ENCODE peak calls at places on chromosomes 12 and 14, in nine cellular contexts. K, W, H, S, Q, M, A, F and R are unnamed samples.
A peak's percentile ranks its signal among the peaks of the same experiment; 100 is the strongest.

GRCh38 chr14:99649219-99649618 is 4.3 kb downstream of the HHIPL1 start:
- DNase-seq in Q (no peak), W (peak; percentile 81), K (no peak), A (no peak), S (no peak), H (no peak), M (no peak), F (no peak), R (no peak)

GRCh38 chr12:21026302-21026701 is 104.7 kb upstream of the SLCO1B1 start:
- DNase-seq in H (no peak), K (no peak), A (no peak), S (no peak), F (no peak), Q (no peak), W (peak; percentile 8), M (no peak), R (no peak)

GRCh38 chr14:49768301-49769121 is 558 bp downstream of the KLHDC2 start:
- DNase-seq in Q (peak; percentile 70), M (peak; percentile 80), S (peak; percentile 49), F (peak; percentile 56), K (peak; percentile 80), H (peak; percentile 87), W (peak; percentile 68), A (peak; percentile 81), R (peak; percentile 96)

GRCh38 chr14:74825008-74825407 is 50.9 kb downstream of the PROX2 start:
- DNase-seq in W (peak; percentile 37), F (no peak), Q (no peak), S (no peak), A (no peak), K (no peak), M (no peak), H (no peak), R (no peak)

GRCh38 chr14:94540031-94540794 is 21.0 kb upstream of the SERPINA4 start:
- DNase-seq in Q (peak; percentile 19), F (no peak), W (no peak), A (no peak), K (no peak), H (no peak), S (no peak), M (no peak), R (peak; percentile 54)

GRCh38 chr12:14384783-14385638 is 19.5 kb downstream of the ATF7IP start:
- DNase-seq in H (peak; percentile 76), F (peak; percentile 63), W (peak; percentile 97), Q (peak; percentile 90), A (peak; percentile 54), M (peak; percentile 75), K (no peak), S (peak; percentile 47), R (peak; percentile 78)

GRCh38 chr14:72611956-72612500 is 281.9 kb downstream of the DPF3 start:
- DNase-seq in F (no peak), A (no peak), S (no peak), K (no peak), W (no peak), Q (no peak), M (no peak), H (peak; percentile 7), R (no peak)

GRCh38 chr14:105700622-105701288 is 174.4 kb downstream of the TMEM121 start:
- DNase-seq in A (peak; percentile 33), H (no peak), W (no peak), F (no peak), K (peak; percentile 18), M (no peak), S (no peak), Q (no peak), R (no peak)

GRCh38 chr12:76866726-76867125 is 12.1 kb downstream of the CSRP2 start:
- DNase-seq in M (peak; percentile 42), H (no peak), S (no peak), F (no peak), Q (peak; percentile 77), K (no peak), W (peak; percentile 80), A (no peak), R (no peak)

GRCh38 chr12:122646568-122647220 is 56.5 kb downstream of the HCAR2 start:
- DNase-seq in F (no peak), M (no peak), S (peak; percentile 25), H (no peak), A (no peak), Q (no peak), W (peak; percentile 59), K (no peak), R (no peak)

GRCh38 chr12:106739815-106740552 is 34.5 kb upstream of the RIC8B start:
- DNase-seq in S (no peak), W (peak; percentile 56), Q (no peak), A (peak; percentile 15), F (no peak), M (peak; percentile 52), K (no peak), H (no peak), R (no peak)

GRCh38 chr14:37403656-37404055 is 191.4 kb downstream of the FOXA1 start:
- DNase-seq in W (no peak), M (no peak), H (no peak), Q (peak; percentile 77), A (no peak), F (no peak), S (no peak), K (no peak), R (no peak)

GRCh38 chr12:126950266-126950665 is 1316.7 kb upstream of the TMEM132C start:
- DNase-seq in A (no peak), W (no peak), H (no peak), M (no peak), K (no peak), Q (no peak), F (no peak), S (no peak), R (no peak)

GRCh38 chr12:115697341-115697740 is 580.2 kb downstream of the MED13L start:
- DNase-seq in Q (peak; percentile 49), M (peak; percentile 40), A (no peak), W (peak; percentile 18), K (no peak), F (no peak), H (no peak), S (no peak), R (no peak)

GRCh38 chr14:34498684-34499412 is 36.8 kb upstream of the SPTSSA start:
- DNase-seq in W (peak; percentile 18), K (no peak), S (no peak), H (peak; percentile 64), F (peak; percentile 48), Q (peak; percentile 36), M (no peak), A (peak; percentile 53), R (peak; percentile 75)

GRCh38 chr12:71746983-71747611 is 7.6 kb upstream of the RAB21 start:
- DNase-seq in F (peak; percentile 60), S (no peak), K (no peak), Q (peak; percentile 59), M (peak; percentile 73), A (peak; percentile 46), H (peak; percentile 51), W (peak; percentile 36), R (peak; percentile 79)

GRCh38 chr12:50390284-50390683 is 6.1 kb downstream of the FAM186A start:
- DNase-seq in W (peak; percentile 96), K (no peak), F (peak; percentile 96), A (no peak), H (no peak), M (peak; percentile 30), S (no peak), Q (no peak), R (peak; percentile 76)

GRCh38 chr12:5967645-5968415 is 22.8 kb upstream of the ANO2 start:
- DNase-seq in W (no peak), S (no peak), M (no peak), F (no peak), K (no peak), Q (no peak), H (peak; percentile 14), A (no peak), R (no peak)

GRCh38 chr12:38490941-38491340 is 174.4 kb downstream of the ALG10B start:
- DNase-seq in H (no peak), W (no peak), K (no peak), S (no peak), Q (no peak), M (no peak), F (no peak), A (no peak), R (no peak)

GRCh38 chr12:662541-663292 is 528 bp downstream of the NINJ2 start:
- DNase-seq in A (no peak), W (peak; percentile 5), S (no peak), H (no peak), M (no peak), Q (no peak), F (no peak), K (no peak), R (no peak)
- H3K27ac ChIP-seq in A (no peak overlapping the region), W (no peak overlapping the region), S (peak overlapping the region; percentile 44), H (no peak overlapping the region), M (no peak overlapping the region), Q (no peak overlapping the region), F (no peak overlapping the region), K (no peak overlapping the region), R (no peak overlapping the region)

DNA sequence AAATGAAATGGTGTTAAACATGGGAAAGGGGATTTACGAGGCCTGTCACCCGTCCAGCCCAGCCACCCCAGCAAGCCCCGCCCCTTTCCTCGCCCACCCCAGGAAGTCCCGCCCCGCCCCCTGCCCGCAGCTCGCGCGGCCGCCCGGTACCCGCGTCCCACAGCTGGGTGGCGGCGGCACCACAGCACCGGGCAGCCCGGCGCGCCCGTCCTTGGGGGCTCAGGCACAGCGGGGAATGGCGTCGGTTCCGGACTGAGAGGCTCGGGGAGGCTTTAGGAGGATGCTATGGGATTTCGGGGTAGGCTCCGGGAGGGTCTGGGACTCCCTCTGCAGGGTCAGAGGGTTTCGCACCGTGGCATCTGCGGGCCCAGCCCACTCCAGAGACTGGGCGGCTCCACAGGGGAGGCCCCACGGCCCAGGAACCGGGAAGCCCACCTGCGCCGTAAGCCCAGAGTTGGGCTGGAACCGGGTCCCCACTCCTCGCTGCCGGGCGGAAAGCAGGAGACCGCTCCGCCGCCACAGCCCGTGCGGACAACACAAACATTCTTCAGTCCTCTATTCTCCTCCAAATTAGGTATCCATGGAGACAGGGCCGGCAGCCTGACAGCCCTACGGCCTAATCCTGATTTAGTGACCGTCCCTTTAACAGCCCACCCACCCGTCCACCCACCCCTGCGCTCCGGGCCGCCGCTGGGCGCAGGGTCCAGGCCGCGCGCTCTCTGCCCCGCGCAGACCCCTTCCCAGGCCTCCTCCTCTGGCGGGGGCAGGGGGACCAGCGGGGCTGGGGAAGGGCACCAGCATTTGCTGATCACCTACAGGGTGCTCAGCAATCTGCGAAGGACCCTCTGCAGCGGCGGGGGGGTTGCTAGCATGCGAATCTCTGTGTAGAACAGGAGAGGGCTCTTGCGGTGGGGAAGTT is 1.3 kb downstream of the FIGNL2 start:
- DNase-seq in H (no peak), M (peak; percentile 84), W (no peak), Q (peak; percentile 94), S (no peak), F (no peak), K (peak; percentile 71), A (peak; percentile 44), R (no peak)
- H3K4me3 ChIP-seq in H (peak overlapping the region; percentile 34), M (peak overlapping the region; percentile 67), W (peak overlapping the region; percentile 59), Q (peak overlapping the region; percentile 97), S (peak overlapping the region; percentile 61), F (no peak overlapping the region), K (peak overlapping the region; percentile 56), A (peak overlapping the region; percentile 32), R (peak overlapping the region; percentile 28)

GRCh38 chr12:124458992-124459851 is 108.2 kb downstream of the NCOR2 start:
- DNase-seq in H (no peak), M (no peak), Q (no peak), W (no peak), F (no peak), S (no peak), A (no peak), K (no peak), R (no peak)
- H3K27ac ChIP-seq in H (no peak overlapping the region), M (no peak overlapping the region), Q (no peak overlapping the region), W (no peak overlapping the region), F (no peak overlapping the region), S (peak overlapping the region; percentile 80), A (peak overlapping the region; percentile 94), K (no peak overlapping the region), R (no peak overlapping the region)

GRCh38 chr12:133204264-133204603 is 22.9 kb downstream of the ZNF268 start:
- DNase-seq in W (no peak), H (no peak), M (no peak), S (no peak), F (no peak), K (no peak), Q (no peak), A (no peak), R (no peak)
- H3K4me3 ChIP-seq in W (no peak overlapping the region), H (no peak overlapping the region), M (peak overlapping the region; percentile 27), S (no peak overlapping the region), F (peak overlapping the region; percentile 29), K (no peak overlapping the region), Q (peak overlapping the region; percentile 21), A (no peak overlapping the region), R (no peak overlapping the region)